ENCODE peak calls at places on chromosome 4, in five cellular contexts. L is IMR-90, X is HepG2, O is K562, B is GM12878. P is an unnamed sample. For H3K4me1, the result is how much of the 10 kb centered on the place peaks cover.

GRCh38 chr4:113355550-113356371 is 306.3 kb downstream of the ANK2 start:
- DNase-seq in L (peak), X (no peak), O (no peak), B (peak), P (no peak)

GRCh38 chr4:10115271-10115656 is 1.3 kb downstream of the WDR1 start:
- DNase-seq in L (peak), X (peak), O (no peak), B (no peak), P (no peak)

GRCh38 chr4:60201052-60201673 is 999.0 kb upstream of the ADGRL3 start:
- DNase-seq in L (peak), X (peak), O (peak), B (no peak), P (peak)

GRCh38 chr4:48997962-48998361 is 11.9 kb downstream of the CWH43 start:
- DNase-seq in L (no peak), X (no peak), O (no peak), B (no peak), P (no peak)

GRCh38 chr4:11514780-11515432 is 86.2 kb upstream of the HS3ST1 start:
- DNase-seq in L (no peak), X (no peak), O (no peak), B (no peak), P (no peak)

GRCh38 chr4:177001271-177002175 is 208.8 kb upstream of the VEGFC start:
- DNase-seq in L (peak), X (no peak), O (no peak), B (no peak), P (no peak)

GRCh38 chr4:181646864-181647263 is 596.3 kb upstream of the TENM3 start:
- DNase-seq in L (peak), X (no peak), O (no peak), B (no peak), P (no peak)

GRCh38 chr4:77152421-77152820 is 4.6 kb upstream of the CCNG2 start:
- DNase-seq in L (peak), X (no peak), O (no peak), B (no peak), P (no peak)

GRCh38 chr4:119136541-119136940 is 909 bp downstream of the MYOZ2 start:
- DNase-seq in L (peak), X (no peak), O (no peak), B (no peak), P (no peak)

GRCh38 chr4:187789078-187789477 is 206.5 kb upstream of the ZFP42 start:
- DNase-seq in L (no peak), X (no peak), O (no peak), B (no peak), P (no peak)

GRCh38 chr4:53854991-53855885 is 209.2 kb downstream of the CHIC2 start:
- DNase-seq in L (peak), X (no peak), O (no peak), B (no peak), P (no peak)

GRCh38 chr4:73139991-73140390 is 70.5 kb upstream of the COX18 start:
- DNase-seq in L (peak), X (no peak), O (no peak), B (no peak), P (no peak)

GRCh38 chr4:126328914-126329313 is 1014.2 kb downstream of the FAT4 start:
- DNase-seq in L (no peak), X (no peak), O (no peak), B (no peak), P (peak)

GRCh38 chr4:52659722-52660261 is 691 bp upstream of the USP46 start:
- DNase-seq in L (no peak), X (peak), O (peak), B (no peak), P (peak)

GRCh38 chr4:151358266-151358665 is 32.9 kb upstream of the SH3D19 start:
- DNase-seq in L (no peak), X (no peak), O (no peak), B (no peak), P (no peak)

DNA sequence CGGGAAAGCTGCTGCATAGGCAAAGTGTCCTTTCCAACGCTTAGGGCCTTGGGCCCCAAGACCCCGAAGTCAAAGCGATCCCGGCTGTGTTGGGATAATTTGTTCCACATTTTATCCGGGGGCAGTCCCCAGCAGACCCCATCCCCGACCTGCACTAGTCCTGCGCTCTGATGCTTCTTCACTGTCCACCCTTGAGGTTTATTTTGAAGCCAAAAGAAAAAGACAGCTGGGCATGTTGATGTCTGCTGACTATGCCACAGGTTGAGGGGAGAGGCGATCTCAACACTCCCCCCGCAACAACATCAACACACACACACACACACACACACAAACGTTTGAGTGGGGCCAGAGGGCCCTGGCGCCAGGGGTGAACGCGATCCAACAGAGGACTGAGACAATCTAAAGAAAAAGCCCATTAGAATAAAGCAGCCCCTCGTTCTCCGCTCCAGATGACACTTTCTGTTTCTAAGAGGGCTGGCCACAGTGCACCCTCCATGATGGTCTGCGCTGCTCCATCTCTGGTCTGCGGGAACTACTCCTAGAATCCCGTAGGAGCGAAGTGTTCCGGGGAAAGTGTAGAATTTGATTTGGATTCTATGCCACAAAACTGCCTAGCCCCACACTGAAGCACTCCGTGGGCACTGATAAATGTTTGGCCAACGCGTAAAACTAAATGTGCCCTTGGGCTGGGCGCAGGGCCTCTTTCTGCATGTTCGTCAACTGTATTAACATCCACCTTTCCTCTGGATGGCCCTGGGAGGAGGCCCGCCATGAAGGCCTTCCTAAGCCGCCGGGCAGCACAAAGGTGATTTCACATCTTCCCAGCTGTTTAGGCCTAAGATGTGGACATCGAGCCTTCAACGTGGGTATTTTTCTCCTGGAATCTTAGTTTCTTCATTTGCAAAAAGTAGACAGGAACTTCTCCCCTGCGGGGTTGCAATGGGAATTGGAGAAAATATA is 2.4 kb downstream of the MSX1 start:
- DNase-seq in L (no peak), X (no peak), O (no peak), B (no peak), P (no peak)
- H3K4me1 ChIP-seq in L (under half), X (under half), O (under half), B (under half), P (under half)

GRCh38 chr4:173526034-173526482 is 4.0 kb downstream of the HAND2 start:
- DNase-seq in L (no peak), X (no peak), O (no peak), B (no peak), P (peak)
- H3K4me3 ChIP-seq in L (no peak), X (no peak), O (peak), B (no peak), P (peak)

GRCh38 chr4:56745082-56745481 is 64.0 kb upstream of the HOPX start:
- DNase-seq in L (no peak), X (no peak), O (no peak), B (no peak), P (no peak)

GRCh38 chr4:56744030-56744429 is 62.9 kb upstream of the HOPX start:
- DNase-seq in L (no peak), X (no peak), O (no peak), B (no peak), P (no peak)

GRCh38 chr4:56741595-56741994 is 60.5 kb upstream of the HOPX start:
- DNase-seq in L (no peak), X (no peak), O (no peak), B (no peak), P (no peak)

GRCh38 chr4:56743550-56743949 is 62.5 kb upstream of the HOPX start:
- DNase-seq in L (no peak), X (no peak), O (no peak), B (no peak), P (peak)

DNA sequence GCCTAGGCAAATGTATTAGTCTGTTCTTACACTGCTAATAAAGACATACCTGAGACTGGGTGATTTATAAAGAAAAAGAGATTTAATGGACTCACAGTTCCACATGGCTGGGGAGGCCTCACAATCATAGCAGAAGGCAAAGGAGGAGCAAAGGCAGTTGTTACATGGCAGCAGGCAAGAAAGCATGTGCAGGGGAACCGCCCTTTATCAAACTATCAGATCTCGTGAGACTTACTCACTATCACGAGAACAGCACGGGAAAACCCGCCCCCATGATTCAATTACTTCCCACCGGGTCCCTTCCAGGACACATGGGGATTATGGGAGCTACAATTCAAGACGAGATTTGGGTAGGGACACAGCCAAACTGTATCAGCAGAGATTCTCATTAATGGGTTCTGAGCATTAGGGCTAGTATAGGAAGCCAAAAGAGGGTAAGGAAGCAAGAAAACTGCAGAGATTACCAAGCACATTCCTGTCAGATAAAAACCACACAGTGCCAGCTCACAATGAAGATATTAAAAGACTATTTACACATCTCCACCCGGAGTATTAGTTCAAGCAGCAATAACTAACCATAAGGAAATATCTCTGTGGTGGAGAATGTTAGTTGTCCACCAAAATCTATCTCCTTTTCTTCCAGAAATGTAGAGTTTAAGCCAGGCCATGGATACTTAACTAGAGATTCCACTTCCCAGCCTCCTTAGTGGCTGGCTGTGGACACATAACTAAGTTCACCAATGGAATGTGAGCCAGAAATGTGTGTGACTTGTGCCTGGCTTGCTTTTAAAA is 61.2 kb upstream of the HOPX start:
- DNase-seq in L (peak), X (no peak), O (no peak), B (no peak), P (no peak)
- TF ChIP-seq MXI1 in L (no peak), X (no peak), O (no peak), B (no peak), P (no peak)

GRCh38 chr4:7640136-7640535 is 205.4 kb upstream of the PSAPL1 start:
- DNase-seq in L (no peak), X (no peak), O (no peak), B (no peak), P (no peak)

GRCh38 chr4:7645158-7645557 is 210.4 kb upstream of the PSAPL1 start:
- DNase-seq in L (no peak), X (no peak), O (no peak), B (no peak), P (no peak)

GRCh38 chr4:7645956-7646355 is 211.2 kb upstream of the PSAPL1 start:
- DNase-seq in L (no peak), X (no peak), O (no peak), B (no peak), P (no peak)

GRCh38 chr4:7641712-7642111 is 207.0 kb upstream of the PSAPL1 start:
- DNase-seq in L (no peak), X (no peak), O (no peak), B (no peak), P (no peak)

DNA sequence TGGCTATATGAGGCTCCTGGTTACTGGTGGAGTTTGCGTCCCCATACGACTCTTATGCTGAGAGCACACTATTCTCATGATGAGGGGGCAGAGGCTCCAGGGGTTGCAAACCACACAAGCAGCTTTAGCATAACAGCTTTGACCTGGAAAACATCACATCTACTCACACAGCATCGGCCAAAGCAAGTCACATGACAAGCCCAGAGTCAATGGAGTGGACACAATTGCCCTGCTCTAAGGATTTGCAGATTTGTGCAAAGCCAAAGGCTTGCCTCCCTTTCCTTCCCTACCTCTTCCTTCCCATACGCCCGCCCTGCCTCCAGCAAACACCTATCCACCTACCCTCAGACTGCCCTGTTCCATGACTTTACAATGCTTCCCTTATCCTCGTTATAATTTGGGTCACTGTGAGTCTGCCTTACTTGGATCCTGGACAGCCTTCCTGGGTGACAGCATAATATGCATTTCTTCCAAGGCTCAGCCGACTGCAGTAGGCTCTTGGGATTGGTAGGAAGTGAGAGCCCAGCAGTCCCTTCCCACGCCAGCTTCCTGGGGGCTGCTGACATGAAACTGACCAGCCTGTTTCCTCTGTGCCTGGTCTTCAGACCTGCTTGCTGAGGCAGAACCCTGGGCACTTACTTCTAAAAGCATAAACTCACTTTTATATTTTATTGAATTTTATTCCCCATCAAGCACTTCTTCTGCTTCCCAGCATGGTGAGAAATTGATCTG is 208.2 kb upstream of the PSAPL1 start:
- DNase-seq in L (no peak), X (no peak), O (no peak), B (no peak), P (no peak)
- H3K4me1 ChIP-seq in L (under half), X (half or more), O (under half), B (under half), P (under half)

GRCh38 chr4:2756691-2757350 is 685 bp upstream of the TNIP2 start:
- DNase-seq in L (no peak), X (no peak), O (no peak), B (no peak), P (no peak)
- H3K4me3 ChIP-seq in L (peak), X (peak), O (peak), B (peak), P (peak)

GRCh38 chr4:167232805-167233522 is 1.3 kb downstream of the SPOCK3 start:
- DNase-seq in L (no peak), X (no peak), O (no peak), B (no peak), P (no peak)
- TF ChIP-seq MXI1 in L (no peak), X (no peak), O (no peak), B (no peak), P (no peak)

GRCh38 chr4:7812191-7812860 is 127.3 kb downstream of the AFAP1 start:
- DNase-seq in L (peak), X (no peak), O (no peak), B (no peak), P (no peak)

GRCh38 chr4:7810792-7811535 is 128.7 kb downstream of the AFAP1 start:
- DNase-seq in L (no peak), X (no peak), O (no peak), B (no peak), P (no peak)

GRCh38 chr4:7812921-7813320 is 126.7 kb downstream of the AFAP1 start:
- DNase-seq in L (no peak), X (no peak), O (no peak), B (no peak), P (no peak)

GRCh38 chr4:7813674-7814073 is 126.0 kb downstream of the AFAP1 start:
- DNase-seq in L (peak), X (peak), O (no peak), B (no peak), P (no peak)

GRCh38 chr4:7811536-7812190 is 128.0 kb downstream of the AFAP1 start:
- DNase-seq in L (peak), X (no peak), O (no peak), B (no peak), P (no peak)
- H3K4me1 ChIP-seq in L (under half), X (under half), O (under half), B (under half), P (half or more)

GRCh38 chr4:56656346-56656643 is 24.8 kb downstream of the HOPX start:
- DNase-seq in L (no peak), X (no peak), O (no peak), B (no peak), P (peak)
- H3K4me3 ChIP-seq in L (peak), X (no peak), O (no peak), B (no peak), P (peak)

GRCh38 chr4:81039351-81040174 is 9.1 kb downstream of the BMP3 start:
- DNase-seq in L (no peak), X (no peak), O (no peak), B (no peak), P (no peak)
- TF ChIP-seq MXI1 in L (no peak), X (no peak), O (no peak), B (no peak), P (no peak)

GRCh38 chr4:153466637-153467153 is 535 bp downstream of the TMEM131L start:
- DNase-seq in L (no peak), X (no peak), O (no peak), B (no peak), P (peak)
- H3K4me1 ChIP-seq in L (under half), X (under half), O (under half), B (under half), P (under half)

P was measured in SK-N-SH.